ENCODE peak calls at places on chromosomes 16 and 17, in four cellular contexts. One of them, this sample, is unnamed.

GRCh38 chr17:1039511-1040215 is 42.7 kb downstream of the TIMM22 start:
- DNase-seq in SK-N-SH: no peak
- DNase-seq in HCT116: no peak
- DNase-seq in HepG2: no peak
- DNase-seq in this sample: no peak

GRCh38 chr16:55323637-55324490 is at the start of gene IRX6:
- DNase-seq in SK-N-SH: peak
- DNase-seq in HepG2: no peak
- DNase-seq in HCT116: no peak
- DNase-seq in this sample: peak

GRCh38 chr16:89290887-89291286 is 73.4 kb downstream of the ZNF778 start:
- DNase-seq in SK-N-SH: no peak
- DNase-seq in HepG2: no peak
- DNase-seq in HCT116: no peak
- DNase-seq in this sample: peak

GRCh38 chr17:50649042-50649908 is 14.6 kb downstream of the ABCC3 start:
- DNase-seq in HCT116: peak
- DNase-seq in HepG2: no peak
- DNase-seq in SK-N-SH: no peak
- DNase-seq in this sample: no peak

GRCh38 chr16:66894948-66895696 is 14.8 kb downstream of the PDP2 start:
- DNase-seq in SK-N-SH: peak
- DNase-seq in HepG2: peak
- DNase-seq in HCT116: peak
- DNase-seq in this sample: no peak

GRCh38 chr17:81427446-81428120 is 32.3 kb downstream of the BAHCC1 start:
- DNase-seq in SK-N-SH: peak
- DNase-seq in HCT116: no peak
- DNase-seq in HepG2: no peak
- DNase-seq in this sample: no peak

GRCh38 chr16:48620445-48620844 is 10.5 kb upstream of the N4BP1 start:
- DNase-seq in SK-N-SH: no peak
- DNase-seq in HCT116: no peak
- DNase-seq in HepG2: no peak
- DNase-seq in this sample: no peak

GRCh38 chr16:66717112-66717675 is 20.7 kb upstream of the CMTM4 start:
- DNase-seq in HepG2: peak
- DNase-seq in SK-N-SH: peak
- DNase-seq in HCT116: no peak
- DNase-seq in this sample: no peak

GRCh38 chr17:80101160-80101945 is at the start of gene GAA:
- DNase-seq in SK-N-SH: peak
- DNase-seq in HCT116: peak
- DNase-seq in HepG2: peak
- DNase-seq in this sample: peak

GRCh38 chr17:82242977-82243647 is 14.3 kb downstream of the SLC16A3 start:
- DNase-seq in HCT116: no peak
- DNase-seq in SK-N-SH: peak
- DNase-seq in HepG2: peak
- DNase-seq in this sample: no peak

GRCh38 chr17:52383493-52384100 is 225.1 kb upstream of the CA10 start:
- DNase-seq in HCT116: peak
- DNase-seq in HepG2: peak
- DNase-seq in SK-N-SH: peak
- DNase-seq in this sample: peak

GRCh38 chr17:10198509-10199249 is at the start of gene GAS7:
- DNase-seq in HCT116: no peak
- DNase-seq in SK-N-SH: peak
- DNase-seq in HepG2: no peak
- DNase-seq in this sample: no peak

GRCh38 chr17:80360396-80360795 is 54.6 kb upstream of the ENDOV start:
- DNase-seq in SK-N-SH: no peak
- DNase-seq in HepG2: no peak
- DNase-seq in HCT116: no peak
- DNase-seq in this sample: no peak

GRCh38 chr17:351875-352420 is 659 bp downstream of the RPH3AL start:
- DNase-seq in HCT116: no peak
- DNase-seq in HepG2: no peak
- DNase-seq in SK-N-SH: no peak
- DNase-seq in this sample: no peak

GRCh38 chr17:17398928-17399926 is 77.6 kb upstream of the MED9 start:
- DNase-seq in HCT116: no peak
- DNase-seq in HepG2: no peak
- DNase-seq in SK-N-SH: peak
- DNase-seq in this sample: no peak

GRCh38 chr17:53749178-53749577 is 73.5 kb upstream of the KIF2B start:
- DNase-seq in HCT116: no peak
- DNase-seq in SK-N-SH: no peak
- DNase-seq in HepG2: no peak
- DNase-seq in this sample: peak

GRCh38 chr16:13896543-13897182 is 23.3 kb upstream of the ERCC4 start:
- DNase-seq in HepG2: peak
- DNase-seq in SK-N-SH: no peak
- DNase-seq in HCT116: peak
- DNase-seq in this sample: no peak

GRCh38 chr17:64538508-64539120 is 31.8 kb downstream of the CEP95 start:
- DNase-seq in HCT116: no peak
- DNase-seq in SK-N-SH: no peak
- DNase-seq in HepG2: no peak
- DNase-seq in this sample: no peak

DNA sequence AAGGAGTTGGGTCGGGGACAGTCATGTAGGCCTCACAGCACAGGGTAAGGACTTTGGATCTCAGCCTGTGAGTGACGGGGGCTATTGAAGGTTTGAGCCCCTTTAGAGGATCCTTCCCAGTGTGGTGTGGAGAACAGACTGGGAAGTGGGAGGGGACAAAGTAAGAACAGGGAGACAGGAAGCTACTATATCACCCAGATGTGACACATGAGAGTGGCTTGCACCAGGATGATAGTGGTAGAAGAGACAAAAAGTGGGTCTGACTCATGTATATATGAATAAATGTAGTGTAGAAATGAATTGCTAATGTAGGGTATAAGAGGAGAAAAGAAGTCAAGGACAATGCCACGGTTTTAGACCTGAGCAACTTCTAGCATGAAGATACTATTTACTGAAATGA is 4.5 kb downstream of the NUP93 start:
- DNase-seq in HepG2: no peak
- DNase-seq in SK-N-SH: no peak
- DNase-seq in HCT116: no peak
- DNase-seq in this sample: no peak
- H3K9ac ChIP-seq in HepG2: no peak
- H3K9ac ChIP-seq in SK-N-SH: no peak
- H3K9ac ChIP-seq in HCT116: no peak
- H3K9ac ChIP-seq in this sample: no peak

DNA sequence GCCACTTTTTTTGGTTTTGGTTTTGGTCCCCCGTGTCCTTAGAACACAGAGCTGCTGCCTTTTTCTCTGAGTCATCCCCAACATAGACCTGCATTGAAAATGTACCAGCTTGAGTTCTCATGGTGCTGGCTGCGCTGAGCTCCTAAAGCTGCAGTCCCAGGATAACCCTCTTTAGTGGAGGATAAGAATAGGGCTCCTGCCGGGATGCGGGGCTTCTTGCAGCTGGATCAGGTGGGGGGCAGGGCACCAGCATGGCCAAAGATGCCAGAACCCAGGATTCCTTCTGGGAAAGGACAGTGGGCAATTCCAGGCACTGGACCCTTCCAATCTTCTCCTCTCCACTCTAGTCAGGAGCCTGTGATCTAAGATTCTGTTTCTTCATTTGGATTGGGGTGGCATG is 8.3 kb upstream of the CLUH start:
- DNase-seq in SK-N-SH: no peak
- DNase-seq in HCT116: no peak
- DNase-seq in HepG2: no peak
- DNase-seq in this sample: no peak
- TF ChIP-seq SIN3A in SK-N-SH: no peak
- TF ChIP-seq SIN3A in HCT116: no peak
- TF ChIP-seq SIN3A in HepG2: no peak
- TF ChIP-seq SIN3A in this sample: no peak

DNA sequence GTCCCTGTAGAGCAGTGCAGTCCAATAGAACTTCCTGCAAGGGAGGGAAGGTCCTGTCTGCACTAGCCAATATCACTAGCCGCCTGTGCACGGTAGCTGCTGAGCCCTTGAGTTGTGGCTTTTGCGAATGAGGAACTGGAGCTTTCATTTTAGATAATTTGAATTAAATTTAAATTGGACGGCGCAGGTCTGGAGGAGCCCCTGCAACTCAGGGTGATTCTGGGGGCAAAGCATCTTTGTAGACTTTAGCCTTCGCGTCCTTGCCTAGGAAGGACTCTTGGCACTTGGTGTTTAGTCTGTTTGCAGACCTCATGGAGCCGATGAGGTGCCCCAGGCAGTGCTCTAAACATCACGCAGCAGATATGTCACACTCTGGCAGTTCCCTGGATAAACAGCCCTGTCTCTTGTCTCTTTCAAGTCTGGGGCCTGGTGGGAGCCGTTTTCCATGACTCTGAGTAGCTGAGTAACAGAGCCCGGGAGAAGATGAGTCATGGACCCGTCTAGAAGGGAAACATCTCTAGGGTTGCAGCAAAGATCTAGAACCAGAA is 122.1 kb downstream of the CCDC182 start:
- DNase-seq in HCT116: no peak
- DNase-seq in SK-N-SH: peak
- DNase-seq in HepG2: peak
- DNase-seq in this sample: no peak
- H3K4me2 ChIP-seq in HCT116: no peak
- H3K4me2 ChIP-seq in SK-N-SH: peak
- H3K4me2 ChIP-seq in HepG2: no peak
- H3K4me2 ChIP-seq in this sample: no peak

GRCh38 chr16:3712830-3713476 is 4.4 kb downstream of the TRAP1 start:
- DNase-seq in HCT116: no peak
- DNase-seq in HepG2: peak
- DNase-seq in SK-N-SH: no peak
- DNase-seq in this sample: no peak
- H3K9ac ChIP-seq in HCT116: no peak
- H3K9ac ChIP-seq in HepG2: peak
- H3K9ac ChIP-seq in SK-N-SH: no peak
- H3K9ac ChIP-seq in this sample: no peak

DNA sequence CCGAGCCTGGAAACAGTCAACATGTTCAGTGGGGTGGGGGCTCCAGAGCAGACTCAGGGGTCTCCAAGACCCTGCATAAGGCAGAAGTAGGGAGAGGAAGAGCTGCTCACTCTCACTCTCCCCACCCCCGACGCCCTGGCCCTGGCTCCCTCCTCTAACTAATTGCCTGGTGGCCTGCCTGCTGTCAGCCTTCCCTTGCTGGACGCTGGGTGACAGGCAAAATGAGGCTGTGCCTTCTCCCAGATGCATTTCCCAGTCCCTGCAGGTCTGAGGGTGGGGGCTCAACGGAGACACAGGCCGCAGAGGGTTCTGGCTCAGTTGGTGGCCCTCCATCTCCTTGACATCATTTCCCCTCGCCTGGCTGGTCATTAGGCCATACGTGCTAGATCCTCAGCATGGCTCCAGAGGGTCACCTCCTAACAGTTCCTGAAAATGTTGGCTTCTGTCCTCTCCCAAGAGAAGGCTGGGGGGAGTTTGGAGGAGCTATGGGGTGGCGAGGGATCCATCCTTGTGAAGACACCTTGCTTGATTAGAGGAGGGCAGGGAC is 1.4 kb downstream of the FMNL1 start:
- DNase-seq in HCT116: no peak
- DNase-seq in HepG2: no peak
- DNase-seq in SK-N-SH: peak
- DNase-seq in this sample: no peak
- TF ChIP-seq SIN3A in HCT116: no peak
- TF ChIP-seq SIN3A in HepG2: no peak
- TF ChIP-seq SIN3A in SK-N-SH: no peak
- TF ChIP-seq SIN3A in this sample: no peak

This sample was measured in H1.